ENCODE peak calls at places on chromosome 17, in six cellular contexts. One of them, this sample, is unnamed.

GRCh38 chr17:17018612-17019429 is 23.4 kb upstream of the MPRIP start:
- DNase-seq in hypothalamus: no peak
- DNase-seq in MM.1S: no peak
- DNase-seq in EH: no peak
- DNase-seq in uterus: no peak
- DNase-seq in amniotic stem cell: no peak
- DNase-seq in this sample: no peak

GRCh38 chr17:57422574-57423164 is 166.3 kb downstream of the MSI2 start:
- DNase-seq in hypothalamus: no peak
- DNase-seq in MM.1S: no peak
- DNase-seq in EH: peak; percentile 86
- DNase-seq in uterus: no peak
- DNase-seq in amniotic stem cell: no peak
- DNase-seq in this sample: peak; percentile 19

GRCh38 chr17:82592751-82593589 is 55.3 kb downstream of the WDR45B start:
- DNase-seq in hypothalamus: peak; percentile 80
- DNase-seq in MM.1S: peak; percentile 72
- DNase-seq in EH: peak; percentile 86
- DNase-seq in uterus: peak; percentile 82
- DNase-seq in amniotic stem cell: peak; percentile 17
- DNase-seq in this sample: no peak

GRCh38 chr17:28760987-28761562 is 17.3 kb downstream of the TRAF4 start:
- DNase-seq in hypothalamus: peak; percentile 51
- DNase-seq in MM.1S: no peak
- DNase-seq in EH: peak; percentile 68
- DNase-seq in uterus: no peak
- DNase-seq in amniotic stem cell: no peak
- DNase-seq in this sample: peak; percentile 28

GRCh38 chr17:30920282-30920681 is 1.5 kb upstream of the ADAP2 start:
- DNase-seq in hypothalamus: no peak
- DNase-seq in MM.1S: no peak
- DNase-seq in EH: peak; percentile 13
- DNase-seq in uterus: no peak
- DNase-seq in amniotic stem cell: no peak
- DNase-seq in this sample: no peak

GRCh38 chr17:40551091-40551873 is 14.0 kb downstream of the CCR7 start:
- DNase-seq in hypothalamus: no peak
- DNase-seq in MM.1S: no peak
- DNase-seq in EH: peak; percentile 100
- DNase-seq in uterus: peak; percentile 94
- DNase-seq in amniotic stem cell: peak; percentile 93
- DNase-seq in this sample: peak; percentile 99

GRCh38 chr17:6305613-6306360 is 129.1 kb downstream of the AIPL1 start:
- DNase-seq in hypothalamus: no peak
- DNase-seq in MM.1S: no peak
- DNase-seq in EH: no peak
- DNase-seq in uterus: no peak
- DNase-seq in amniotic stem cell: no peak
- DNase-seq in this sample: no peak

GRCh38 chr17:39617446-39618251 is 9.1 kb upstream of the PPP1R1B start:
- DNase-seq in hypothalamus: peak; percentile 44
- DNase-seq in MM.1S: peak; percentile 45
- DNase-seq in EH: peak; percentile 65
- DNase-seq in uterus: peak; percentile 40
- DNase-seq in amniotic stem cell: no peak
- DNase-seq in this sample: no peak

GRCh38 chr17:54979657-54980056 is 11.1 kb downstream of the STXBP4 start:
- DNase-seq in hypothalamus: no peak
- DNase-seq in MM.1S: no peak
- DNase-seq in EH: no peak
- DNase-seq in uterus: no peak
- DNase-seq in amniotic stem cell: no peak
- DNase-seq in this sample: no peak

GRCh38 chr17:7435676-7436555 is 681 bp downstream of the TMEM102 start:
- DNase-seq in hypothalamus: no peak
- DNase-seq in MM.1S: peak; percentile 52
- DNase-seq in EH: peak; percentile 28
- DNase-seq in uterus: no peak
- DNase-seq in amniotic stem cell: no peak
- DNase-seq in this sample: no peak

GRCh38 chr17:2253768-2254406 is 49.7 kb downstream of the SMG6 start:
- DNase-seq in hypothalamus: no peak
- DNase-seq in MM.1S: peak; percentile 24
- DNase-seq in EH: no peak
- DNase-seq in uterus: no peak
- DNase-seq in amniotic stem cell: no peak
- DNase-seq in this sample: no peak

GRCh38 chr17:50461550-50462132 is 7.0 kb downstream of the CHAD start:
- DNase-seq in hypothalamus: no peak
- DNase-seq in MM.1S: no peak
- DNase-seq in EH: no peak
- DNase-seq in uterus: no peak
- DNase-seq in amniotic stem cell: no peak
- DNase-seq in this sample: no peak

GRCh38 chr17:39213852-39214251 is 11.9 kb downstream of the STAC2 start:
- DNase-seq in hypothalamus: no peak
- DNase-seq in MM.1S: no peak
- DNase-seq in EH: peak; percentile 45
- DNase-seq in uterus: no peak
- DNase-seq in amniotic stem cell: no peak
- DNase-seq in this sample: no peak

GRCh38 chr17:31488264-31488981 is 96.9 kb downstream of the RAB11FIP4 start:
- DNase-seq in hypothalamus: peak; percentile 50
- DNase-seq in MM.1S: peak; percentile 34
- DNase-seq in EH: no peak
- DNase-seq in uterus: no peak
- DNase-seq in amniotic stem cell: no peak
- DNase-seq in this sample: no peak

GRCh38 chr17:76493505-76494167 is 7.6 kb downstream of the RHBDF2 start:
- DNase-seq in hypothalamus: no peak
- DNase-seq in MM.1S: peak; percentile 22
- DNase-seq in EH: no peak
- DNase-seq in uterus: no peak
- DNase-seq in amniotic stem cell: no peak
- DNase-seq in this sample: no peak

GRCh38 chr17:48179071-48179945 is 71.7 kb downstream of the SNX11 start:
- DNase-seq in hypothalamus: no peak
- DNase-seq in MM.1S: no peak
- DNase-seq in EH: peak; percentile 80
- DNase-seq in uterus: no peak
- DNase-seq in amniotic stem cell: no peak
- DNase-seq in this sample: no peak

GRCh38 chr17:33086878-33087277 is 95.2 kb downstream of the SPACA3 start:
- DNase-seq in hypothalamus: no peak
- DNase-seq in MM.1S: no peak
- DNase-seq in EH: no peak
- DNase-seq in uterus: no peak
- DNase-seq in amniotic stem cell: no peak
- DNase-seq in this sample: no peak

GRCh38 chr17:57945999-57946797 is 9.0 kb downstream of the CUEDC1 start:
- DNase-seq in hypothalamus: no peak
- DNase-seq in MM.1S: peak; percentile 46
- DNase-seq in EH: peak; percentile 85
- DNase-seq in uterus: no peak
- DNase-seq in amniotic stem cell: no peak
- DNase-seq in this sample: no peak

GRCh38 chr17:40560592-40561293 is 4.5 kb downstream of the CCR7 start:
- DNase-seq in hypothalamus: no peak
- DNase-seq in MM.1S: peak; percentile 89
- DNase-seq in EH: no peak
- DNase-seq in uterus: peak; percentile 24
- DNase-seq in amniotic stem cell: no peak
- DNase-seq in this sample: no peak

GRCh38 chr17:61208301-61209098 is 191.1 kb upstream of the TBX2 start:
- DNase-seq in hypothalamus: no peak
- DNase-seq in MM.1S: no peak
- DNase-seq in EH: peak; percentile 23
- DNase-seq in uterus: no peak
- DNase-seq in amniotic stem cell: no peak
- DNase-seq in this sample: no peak

GRCh38 chr17:7001562-7001961 is 5.7 kb downstream of the ALOX12 start:
- DNase-seq in hypothalamus: peak; percentile 15
- DNase-seq in MM.1S: peak; percentile 54
- DNase-seq in EH: peak; percentile 35
- DNase-seq in uterus: no peak
- DNase-seq in amniotic stem cell: no peak
- DNase-seq in this sample: no peak

GRCh38 chr17:1220346-1220745 is 40.6 kb upstream of the ABR start:
- DNase-seq in hypothalamus: no peak
- DNase-seq in MM.1S: no peak
- DNase-seq in EH: no peak
- DNase-seq in uterus: no peak
- DNase-seq in amniotic stem cell: no peak
- DNase-seq in this sample: no peak

GRCh38 chr17:48545022-48545376 is at the start of gene HOXB2:
- DNase-seq in hypothalamus: no peak
- DNase-seq in MM.1S: no peak
- DNase-seq in EH: peak; percentile 49
- DNase-seq in uterus: no peak
- DNase-seq in amniotic stem cell: no peak
- DNase-seq in this sample: no peak

GRCh38 chr17:76903631-76904030 is 35.4 kb downstream of the MGAT5B start:
- DNase-seq in hypothalamus: no peak
- DNase-seq in MM.1S: no peak
- DNase-seq in EH: no peak
- DNase-seq in uterus: no peak
- DNase-seq in amniotic stem cell: no peak
- DNase-seq in this sample: no peak

GRCh38 chr17:72427761-72428109 is 306.9 kb downstream of the SOX9 start:
- DNase-seq in hypothalamus: no peak
- DNase-seq in MM.1S: no peak
- DNase-seq in EH: no peak
- DNase-seq in uterus: no peak
- DNase-seq in amniotic stem cell: no peak
- DNase-seq in this sample: no peak

GRCh38 chr17:75894049-75894742 is 2.6 kb downstream of the TRIM65 start:
- DNase-seq in hypothalamus: no peak
- DNase-seq in MM.1S: no peak
- DNase-seq in EH: peak; percentile 56
- DNase-seq in uterus: peak; percentile 55
- DNase-seq in amniotic stem cell: no peak
- DNase-seq in this sample: no peak

GRCh38 chr17:40474419-40475002 is 26.9 kb downstream of the TNS4 start:
- DNase-seq in hypothalamus: no peak
- DNase-seq in MM.1S: no peak
- DNase-seq in EH: no peak
- DNase-seq in uterus: peak; percentile 53
- DNase-seq in amniotic stem cell: no peak
- DNase-seq in this sample: no peak

GRCh38 chr17:45834471-45835396 is 9.9 kb upstream of the SPPL2C start:
- DNase-seq in hypothalamus: no peak
- DNase-seq in MM.1S: no peak
- DNase-seq in EH: peak; percentile 14
- DNase-seq in uterus: no peak
- DNase-seq in amniotic stem cell: no peak
- DNase-seq in this sample: no peak

GRCh38 chr17:40327735-40328385 is 18.9 kb downstream of the RARA start:
- DNase-seq in hypothalamus: no peak
- DNase-seq in MM.1S: no peak
- DNase-seq in EH: no peak
- DNase-seq in uterus: no peak
- DNase-seq in amniotic stem cell: no peak
- DNase-seq in this sample: no peak

GRCh38 chr17:37358098-37358829 is 17.5 kb upstream of the C17orf78 start:
- DNase-seq in hypothalamus: peak; percentile 60
- DNase-seq in MM.1S: peak; percentile 46
- DNase-seq in EH: peak; percentile 55
- DNase-seq in uterus: peak; percentile 47
- DNase-seq in amniotic stem cell: peak; percentile 13
- DNase-seq in this sample: no peak

GRCh38 chr17:29838961-29839360 is 91.1 kb downstream of the SSH2 start:
- DNase-seq in hypothalamus: peak; percentile 16
- DNase-seq in MM.1S: no peak
- DNase-seq in EH: peak; percentile 76
- DNase-seq in uterus: no peak
- DNase-seq in amniotic stem cell: no peak
- DNase-seq in this sample: no peak